ENCODE peak calls at places on chromosomes 7 and 10, in nine cellular contexts. One of them, this sample, is unnamed. For H3K4me1, the result is how much of the 10 kb centered on the place peaks cover.

GRCh38 chr7:120014920-120015465 is 258.0 kb upstream of the KCND2 start:
- DNase-seq in thoracic aorta: no peak
- DNase-seq in upper lobe of left lung: no peak
- DNase-seq in PC-3: no peak
- DNase-seq in CD8-positive, alpha-beta T cell: no peak
- DNase-seq in neural progenitor cell: peak
- DNase-seq in H9: no peak
- DNase-seq in left ventricle myocardium inferior: no peak
- DNase-seq in IMR-90: no peak
- DNase-seq in this sample: no peak

GRCh38 chr7:142150869-142151268 is 39.4 kb downstream of the MGAM2 start:
- DNase-seq in thoracic aorta: no peak
- DNase-seq in upper lobe of left lung: no peak
- DNase-seq in PC-3: no peak
- DNase-seq in CD8-positive, alpha-beta T cell: no peak
- DNase-seq in neural progenitor cell: no peak
- DNase-seq in H9: no peak
- DNase-seq in left ventricle myocardium inferior: no peak
- DNase-seq in IMR-90: no peak
- DNase-seq in this sample: no peak

GRCh38 chr10:82162549-82163210 is 287.7 kb downstream of the NRG3 start:
- DNase-seq in thoracic aorta: no peak
- DNase-seq in upper lobe of left lung: no peak
- DNase-seq in PC-3: no peak
- DNase-seq in CD8-positive, alpha-beta T cell: no peak
- DNase-seq in neural progenitor cell: no peak
- DNase-seq in H9: no peak
- DNase-seq in left ventricle myocardium inferior: no peak
- DNase-seq in IMR-90: no peak
- DNase-seq in this sample: no peak

GRCh38 chr10:104331208-104331838 is 6.9 kb downstream of the ITPRIP start:
- DNase-seq in thoracic aorta: no peak
- DNase-seq in upper lobe of left lung: no peak
- DNase-seq in PC-3: peak
- DNase-seq in CD8-positive, alpha-beta T cell: no peak
- DNase-seq in neural progenitor cell: peak
- DNase-seq in H9: peak
- DNase-seq in left ventricle myocardium inferior: no peak
- DNase-seq in IMR-90: peak
- DNase-seq in this sample: no peak

GRCh38 chr7:37916673-37917660 is at the start of gene SFRP4:
- DNase-seq in thoracic aorta: no peak
- DNase-seq in upper lobe of left lung: peak
- DNase-seq in PC-3: peak
- DNase-seq in CD8-positive, alpha-beta T cell: no peak
- DNase-seq in neural progenitor cell: peak
- DNase-seq in H9: peak
- DNase-seq in left ventricle myocardium inferior: peak
- DNase-seq in IMR-90: peak
- DNase-seq in this sample: peak

GRCh38 chr10:85527610-85528317 is 838.8 kb downstream of the GRID1 start:
- DNase-seq in thoracic aorta: no peak
- DNase-seq in upper lobe of left lung: no peak
- DNase-seq in PC-3: no peak
- DNase-seq in CD8-positive, alpha-beta T cell: no peak
- DNase-seq in neural progenitor cell: no peak
- DNase-seq in H9: no peak
- DNase-seq in left ventricle myocardium inferior: no peak
- DNase-seq in IMR-90: no peak
- DNase-seq in this sample: no peak

GRCh38 chr10:74963549-74963948 is 137.1 kb downstream of the KAT6B start:
- DNase-seq in thoracic aorta: no peak
- DNase-seq in upper lobe of left lung: no peak
- DNase-seq in PC-3: no peak
- DNase-seq in CD8-positive, alpha-beta T cell: no peak
- DNase-seq in neural progenitor cell: no peak
- DNase-seq in H9: no peak
- DNase-seq in left ventricle myocardium inferior: no peak
- DNase-seq in IMR-90: peak
- DNase-seq in this sample: no peak

GRCh38 chr10:116134316-116134715 is 138.7 kb downstream of the GFRA1 start:
- DNase-seq in thoracic aorta: no peak
- DNase-seq in upper lobe of left lung: no peak
- DNase-seq in PC-3: no peak
- DNase-seq in CD8-positive, alpha-beta T cell: no peak
- DNase-seq in neural progenitor cell: no peak
- DNase-seq in H9: no peak
- DNase-seq in left ventricle myocardium inferior: no peak
- DNase-seq in IMR-90: no peak
- DNase-seq in this sample: no peak

GRCh38 chr10:90451283-90451682 is 406.6 kb downstream of the HTR7 start:
- DNase-seq in thoracic aorta: no peak
- DNase-seq in upper lobe of left lung: no peak
- DNase-seq in PC-3: peak
- DNase-seq in CD8-positive, alpha-beta T cell: no peak
- DNase-seq in neural progenitor cell: no peak
- DNase-seq in H9: no peak
- DNase-seq in left ventricle myocardium inferior: no peak
- DNase-seq in IMR-90: no peak
- DNase-seq in this sample: no peak

GRCh38 chr10:69360485-69361302 is 56.0 kb downstream of the TACR2 start:
- DNase-seq in thoracic aorta: peak
- DNase-seq in upper lobe of left lung: no peak
- DNase-seq in PC-3: peak
- DNase-seq in CD8-positive, alpha-beta T cell: no peak
- DNase-seq in neural progenitor cell: no peak
- DNase-seq in H9: no peak
- DNase-seq in left ventricle myocardium inferior: peak
- DNase-seq in IMR-90: peak
- DNase-seq in this sample: peak

GRCh38 chr7:98651760-98652159 is 34.7 kb downstream of the NPTX2 start:
- DNase-seq in thoracic aorta: no peak
- DNase-seq in upper lobe of left lung: no peak
- DNase-seq in PC-3: no peak
- DNase-seq in CD8-positive, alpha-beta T cell: no peak
- DNase-seq in neural progenitor cell: no peak
- DNase-seq in H9: no peak
- DNase-seq in left ventricle myocardium inferior: no peak
- DNase-seq in IMR-90: no peak
- DNase-seq in this sample: no peak

GRCh38 chr7:55020481-55020871 is 1.7 kb downstream of the EGFR start:
- DNase-seq in thoracic aorta: no peak
- DNase-seq in upper lobe of left lung: no peak
- DNase-seq in PC-3: peak
- DNase-seq in CD8-positive, alpha-beta T cell: no peak
- DNase-seq in neural progenitor cell: no peak
- DNase-seq in H9: no peak
- DNase-seq in left ventricle myocardium inferior: peak
- DNase-seq in IMR-90: peak
- DNase-seq in this sample: peak

GRCh38 chr7:101239191-101239950 is 1.8 kb upstream of the CLDN15 start:
- DNase-seq in thoracic aorta: no peak
- DNase-seq in upper lobe of left lung: peak
- DNase-seq in PC-3: no peak
- DNase-seq in CD8-positive, alpha-beta T cell: no peak
- DNase-seq in neural progenitor cell: no peak
- DNase-seq in H9: no peak
- DNase-seq in left ventricle myocardium inferior: no peak
- DNase-seq in IMR-90: no peak
- DNase-seq in this sample: no peak

GRCh38 chr10:112202561-112203241 is 19.1 kb upstream of the GPAM start:
- DNase-seq in thoracic aorta: no peak
- DNase-seq in upper lobe of left lung: no peak
- DNase-seq in PC-3: peak
- DNase-seq in CD8-positive, alpha-beta T cell: no peak
- DNase-seq in neural progenitor cell: no peak
- DNase-seq in H9: no peak
- DNase-seq in left ventricle myocardium inferior: no peak
- DNase-seq in IMR-90: peak
- DNase-seq in this sample: no peak

GRCh38 chr10:33720161-33720560 is 385.7 kb upstream of the NRP1 start:
- DNase-seq in thoracic aorta: no peak
- DNase-seq in upper lobe of left lung: no peak
- DNase-seq in PC-3: no peak
- DNase-seq in CD8-positive, alpha-beta T cell: no peak
- DNase-seq in neural progenitor cell: no peak
- DNase-seq in H9: no peak
- DNase-seq in left ventricle myocardium inferior: no peak
- DNase-seq in IMR-90: no peak
- DNase-seq in this sample: no peak

GRCh38 chr10:33719005-33719703 is 384.7 kb upstream of the NRP1 start:
- DNase-seq in thoracic aorta: no peak
- DNase-seq in upper lobe of left lung: no peak
- DNase-seq in PC-3: no peak
- DNase-seq in CD8-positive, alpha-beta T cell: no peak
- DNase-seq in neural progenitor cell: no peak
- DNase-seq in H9: no peak
- DNase-seq in left ventricle myocardium inferior: peak
- DNase-seq in IMR-90: no peak
- DNase-seq in this sample: no peak

GRCh38 chr10:33716461-33717267 is 382.2 kb upstream of the NRP1 start:
- DNase-seq in thoracic aorta: no peak
- DNase-seq in upper lobe of left lung: no peak
- DNase-seq in PC-3: no peak
- DNase-seq in CD8-positive, alpha-beta T cell: no peak
- DNase-seq in neural progenitor cell: no peak
- DNase-seq in H9: no peak
- DNase-seq in left ventricle myocardium inferior: no peak
- DNase-seq in IMR-90: no peak
- DNase-seq in this sample: no peak

GRCh38 chr10:33715303-33715702 is 380.8 kb upstream of the NRP1 start:
- DNase-seq in thoracic aorta: no peak
- DNase-seq in upper lobe of left lung: peak
- DNase-seq in PC-3: no peak
- DNase-seq in CD8-positive, alpha-beta T cell: no peak
- DNase-seq in neural progenitor cell: no peak
- DNase-seq in H9: no peak
- DNase-seq in left ventricle myocardium inferior: peak
- DNase-seq in IMR-90: no peak
- DNase-seq in this sample: no peak
- TF ChIP-seq CTCF in thoracic aorta: no peak
- TF ChIP-seq CTCF in upper lobe of left lung: no peak
- TF ChIP-seq CTCF in PC-3: no peak
- TF ChIP-seq CTCF in CD8-positive, alpha-beta T cell: no peak
- TF ChIP-seq CTCF in neural progenitor cell: no peak
- TF ChIP-seq CTCF in H9: no peak
- TF ChIP-seq CTCF in left ventricle myocardium inferior: peak
- TF ChIP-seq CTCF in IMR-90: no peak
- TF ChIP-seq CTCF in this sample: no peak

GRCh38 chr7:5479941-5480517 is 56.4 kb upstream of the TNRC18 start:
- DNase-seq in thoracic aorta: no peak
- DNase-seq in upper lobe of left lung: no peak
- DNase-seq in PC-3: no peak
- DNase-seq in CD8-positive, alpha-beta T cell: no peak
- DNase-seq in neural progenitor cell: no peak
- DNase-seq in H9: no peak
- DNase-seq in left ventricle myocardium inferior: no peak
- DNase-seq in IMR-90: no peak
- DNase-seq in this sample: no peak
- H3K4me1 ChIP-seq in thoracic aorta: under half
- H3K4me1 ChIP-seq in upper lobe of left lung: under half
- H3K4me1 ChIP-seq in PC-3: under half
- H3K4me1 ChIP-seq in CD8-positive, alpha-beta T cell: under half
- H3K4me1 ChIP-seq in neural progenitor cell: under half
- H3K4me1 ChIP-seq in H9: under half
- H3K4me1 ChIP-seq in left ventricle myocardium inferior: under half
- H3K4me1 ChIP-seq in IMR-90: under half
- H3K4me1 ChIP-seq in this sample: under half

GRCh38 chr10:36621346-36621745 is 504.1 kb upstream of the ANKRD30A start:
- DNase-seq in thoracic aorta: no peak
- DNase-seq in upper lobe of left lung: no peak
- DNase-seq in PC-3: peak
- DNase-seq in CD8-positive, alpha-beta T cell: no peak
- DNase-seq in neural progenitor cell: no peak
- DNase-seq in H9: no peak
- DNase-seq in left ventricle myocardium inferior: no peak
- DNase-seq in IMR-90: peak
- DNase-seq in this sample: no peak
- TF ChIP-seq CTCF in thoracic aorta: no peak
- TF ChIP-seq CTCF in upper lobe of left lung: no peak
- TF ChIP-seq CTCF in PC-3: no peak
- TF ChIP-seq CTCF in CD8-positive, alpha-beta T cell: no peak
- TF ChIP-seq CTCF in neural progenitor cell: no peak
- TF ChIP-seq CTCF in H9: no peak
- TF ChIP-seq CTCF in left ventricle myocardium inferior: no peak
- TF ChIP-seq CTCF in IMR-90: no peak
- TF ChIP-seq CTCF in this sample: no peak

GRCh38 chr10:70494536-70494935 is 16.0 kb downstream of the PALD1 start:
- DNase-seq in thoracic aorta: no peak
- DNase-seq in upper lobe of left lung: no peak
- DNase-seq in PC-3: no peak
- DNase-seq in CD8-positive, alpha-beta T cell: no peak
- DNase-seq in neural progenitor cell: no peak
- DNase-seq in H9: no peak
- DNase-seq in left ventricle myocardium inferior: no peak
- DNase-seq in IMR-90: no peak
- DNase-seq in this sample: peak

GRCh38 chr10:70497120-70497545 is 18.6 kb downstream of the PALD1 start:
- DNase-seq in thoracic aorta: no peak
- DNase-seq in upper lobe of left lung: peak
- DNase-seq in PC-3: no peak
- DNase-seq in CD8-positive, alpha-beta T cell: no peak
- DNase-seq in neural progenitor cell: no peak
- DNase-seq in H9: no peak
- DNase-seq in left ventricle myocardium inferior: no peak
- DNase-seq in IMR-90: no peak
- DNase-seq in this sample: no peak

GRCh38 chr10:70494966-70495365 is 16.4 kb downstream of the PALD1 start:
- DNase-seq in thoracic aorta: no peak
- DNase-seq in upper lobe of left lung: peak
- DNase-seq in PC-3: no peak
- DNase-seq in CD8-positive, alpha-beta T cell: no peak
- DNase-seq in neural progenitor cell: no peak
- DNase-seq in H9: no peak
- DNase-seq in left ventricle myocardium inferior: no peak
- DNase-seq in IMR-90: no peak
- DNase-seq in this sample: peak

GRCh38 chr10:70496341-70497119 is 18.0 kb downstream of the PALD1 start:
- DNase-seq in thoracic aorta: no peak
- DNase-seq in upper lobe of left lung: no peak
- DNase-seq in PC-3: no peak
- DNase-seq in CD8-positive, alpha-beta T cell: no peak
- DNase-seq in neural progenitor cell: no peak
- DNase-seq in H9: no peak
- DNase-seq in left ventricle myocardium inferior: no peak
- DNase-seq in IMR-90: no peak
- DNase-seq in this sample: no peak

DNA sequence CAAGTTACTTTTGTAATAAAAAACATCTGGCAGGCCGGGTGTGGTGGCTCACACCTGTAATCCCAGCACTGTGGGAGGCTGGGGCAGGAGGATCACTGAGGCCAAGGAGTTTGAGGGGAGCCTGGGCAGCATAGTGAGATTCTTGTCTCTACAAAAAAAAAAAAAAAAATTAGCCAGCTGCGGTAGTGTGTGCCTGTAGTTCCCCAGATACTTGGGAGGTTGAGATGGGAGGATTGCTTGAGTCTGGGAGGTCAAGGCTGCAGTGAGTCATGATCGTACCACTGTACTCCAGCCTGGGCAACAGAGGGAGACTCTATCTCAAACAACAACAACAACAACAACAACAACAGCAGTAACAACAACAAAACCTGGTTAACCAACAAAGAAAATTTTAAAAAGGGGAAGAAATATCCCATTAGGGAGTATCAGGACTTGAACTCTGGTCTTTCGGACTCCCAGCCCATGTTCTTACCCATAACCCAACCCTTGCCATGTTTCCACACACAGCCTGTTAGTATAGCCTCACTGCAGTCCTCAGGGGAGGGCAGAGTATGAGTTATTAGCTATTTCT is 17.2 kb downstream of the PALD1 start:
- DNase-seq in thoracic aorta: no peak
- DNase-seq in upper lobe of left lung: no peak
- DNase-seq in PC-3: no peak
- DNase-seq in CD8-positive, alpha-beta T cell: no peak
- DNase-seq in neural progenitor cell: no peak
- DNase-seq in H9: no peak
- DNase-seq in left ventricle myocardium inferior: no peak
- DNase-seq in IMR-90: no peak
- DNase-seq in this sample: no peak
- H3K4me1 ChIP-seq in thoracic aorta: under half
- H3K4me1 ChIP-seq in upper lobe of left lung: half or more
- H3K4me1 ChIP-seq in PC-3: under half
- H3K4me1 ChIP-seq in CD8-positive, alpha-beta T cell: under half
- H3K4me1 ChIP-seq in neural progenitor cell: under half
- H3K4me1 ChIP-seq in H9: under half
- H3K4me1 ChIP-seq in left ventricle myocardium inferior: half or more
- H3K4me1 ChIP-seq in IMR-90: under half
- H3K4me1 ChIP-seq in this sample: half or more